ENCODE peak calls at places on chromosomes 3 and 15, in seven cellular contexts. One of them, this sample, is unnamed.

GRCh38 chr3:133472242-133472641 is 72.4 kb downstream of the BFSP2 start:
- DNase-seq in fibroblast of lung: peak
- DNase-seq in cardiac muscle cell: peak
- DNase-seq in colonic mucosa: peak
- DNase-seq in astrocyte of the cerebellum: no peak
- DNase-seq in fibroblast of pulmonary artery: no peak
- DNase-seq in testis: peak
- DNase-seq in this sample: no peak

GRCh38 chr3:50807266-50807665 is 132.5 kb downstream of the DOCK3 start:
- DNase-seq in fibroblast of lung: peak
- DNase-seq in cardiac muscle cell: no peak
- DNase-seq in colonic mucosa: no peak
- DNase-seq in astrocyte of the cerebellum: no peak
- DNase-seq in fibroblast of pulmonary artery: no peak
- DNase-seq in testis: no peak
- DNase-seq in this sample: no peak

GRCh38 chr3:53744351-53744750 is 101.9 kb downstream of the CHDH start:
- DNase-seq in fibroblast of lung: no peak
- DNase-seq in cardiac muscle cell: no peak
- DNase-seq in colonic mucosa: peak
- DNase-seq in astrocyte of the cerebellum: no peak
- DNase-seq in fibroblast of pulmonary artery: no peak
- DNase-seq in testis: no peak
- DNase-seq in this sample: no peak

GRCh38 chr3:117665311-117665710 is 955.7 kb downstream of the TUSC7 start:
- DNase-seq in fibroblast of lung: no peak
- DNase-seq in cardiac muscle cell: no peak
- DNase-seq in colonic mucosa: peak
- DNase-seq in astrocyte of the cerebellum: no peak
- DNase-seq in fibroblast of pulmonary artery: no peak
- DNase-seq in testis: no peak
- DNase-seq in this sample: no peak

GRCh38 chr3:17793542-17794195 is 51.2 kb upstream of the TBC1D5 start:
- DNase-seq in fibroblast of lung: no peak
- DNase-seq in cardiac muscle cell: no peak
- DNase-seq in colonic mucosa: no peak
- DNase-seq in astrocyte of the cerebellum: no peak
- DNase-seq in fibroblast of pulmonary artery: no peak
- DNase-seq in testis: no peak
- DNase-seq in this sample: no peak

GRCh38 chr3:150874666-150875219 is 30.5 kb downstream of the MINDY4B start:
- DNase-seq in fibroblast of lung: peak
- DNase-seq in cardiac muscle cell: no peak
- DNase-seq in colonic mucosa: no peak
- DNase-seq in astrocyte of the cerebellum: no peak
- DNase-seq in fibroblast of pulmonary artery: peak
- DNase-seq in testis: no peak
- DNase-seq in this sample: no peak

GRCh38 chr15:27045796-27046195 is 74.8 kb downstream of the GABRG3 start:
- DNase-seq in fibroblast of lung: no peak
- DNase-seq in cardiac muscle cell: no peak
- DNase-seq in colonic mucosa: no peak
- DNase-seq in astrocyte of the cerebellum: no peak
- DNase-seq in fibroblast of pulmonary artery: no peak
- DNase-seq in testis: no peak
- DNase-seq in this sample: no peak

GRCh38 chr15:74387988-74388955 is 20.8 kb upstream of the CYP11A1 start:
- DNase-seq in fibroblast of lung: no peak
- DNase-seq in cardiac muscle cell: peak
- DNase-seq in colonic mucosa: no peak
- DNase-seq in astrocyte of the cerebellum: no peak
- DNase-seq in fibroblast of pulmonary artery: no peak
- DNase-seq in testis: no peak
- DNase-seq in this sample: no peak

GRCh38 chr15:29805708-29806104 is 16.6 kb downstream of the TJP1 start:
- DNase-seq in fibroblast of lung: no peak
- DNase-seq in cardiac muscle cell: no peak
- DNase-seq in colonic mucosa: no peak
- DNase-seq in astrocyte of the cerebellum: no peak
- DNase-seq in fibroblast of pulmonary artery: no peak
- DNase-seq in testis: no peak
- DNase-seq in this sample: no peak

GRCh38 chr3:128681277-128681829 is 30.7 kb upstream of the RPN1 start:
- DNase-seq in fibroblast of lung: no peak
- DNase-seq in cardiac muscle cell: no peak
- DNase-seq in colonic mucosa: no peak
- DNase-seq in astrocyte of the cerebellum: no peak
- DNase-seq in fibroblast of pulmonary artery: no peak
- DNase-seq in testis: no peak
- DNase-seq in this sample: no peak

GRCh38 chr3:51873876-51874275 is 1.5 kb downstream of the IQCF5 start:
- DNase-seq in fibroblast of lung: no peak
- DNase-seq in cardiac muscle cell: no peak
- DNase-seq in colonic mucosa: no peak
- DNase-seq in astrocyte of the cerebellum: no peak
- DNase-seq in fibroblast of pulmonary artery: no peak
- DNase-seq in testis: no peak
- DNase-seq in this sample: no peak

GRCh38 chr3:67289626-67290025 is 291.5 kb downstream of the KBTBD8 start:
- DNase-seq in fibroblast of lung: no peak
- DNase-seq in cardiac muscle cell: no peak
- DNase-seq in colonic mucosa: no peak
- DNase-seq in astrocyte of the cerebellum: no peak
- DNase-seq in fibroblast of pulmonary artery: no peak
- DNase-seq in testis: no peak
- DNase-seq in this sample: no peak

DNA sequence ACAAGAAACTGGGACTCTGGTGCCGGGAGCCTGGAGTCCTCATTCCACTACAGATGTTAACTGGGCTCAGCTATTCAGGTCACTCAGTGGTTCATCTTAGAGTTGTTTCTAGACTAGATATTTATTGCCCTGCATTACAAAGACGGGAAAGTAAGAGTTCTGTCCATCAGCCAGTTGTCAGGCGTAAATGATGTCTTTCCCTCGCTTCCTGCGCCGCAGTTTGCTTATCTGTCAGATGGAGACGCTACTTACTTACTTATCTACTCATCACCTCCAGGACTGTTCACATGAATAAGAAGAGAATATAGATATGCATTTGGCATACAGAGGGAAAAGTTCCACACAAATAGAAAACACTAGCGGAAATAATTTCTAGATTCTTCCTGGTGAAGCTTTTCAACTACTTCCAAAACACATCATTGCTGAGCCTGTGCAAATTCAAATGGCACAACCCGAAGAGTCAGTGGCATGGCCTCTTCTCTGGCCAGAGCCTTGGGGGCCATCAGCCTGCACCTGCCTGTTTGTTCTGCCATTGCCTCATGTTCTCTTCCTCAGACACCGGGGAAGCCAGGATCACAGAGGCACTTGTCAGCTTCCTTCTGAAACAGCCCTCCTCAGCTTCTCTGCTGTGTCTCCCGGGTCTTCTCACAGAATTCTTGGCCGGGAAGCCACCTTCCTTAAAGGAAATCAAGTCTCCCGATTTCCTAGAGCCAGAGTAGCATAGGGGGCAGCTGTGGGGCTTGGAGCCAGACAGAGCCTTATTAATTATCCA is 47.6 kb upstream of the CGNL1 start:
- DNase-seq in fibroblast of lung: no peak
- DNase-seq in cardiac muscle cell: no peak
- DNase-seq in colonic mucosa: no peak
- DNase-seq in astrocyte of the cerebellum: no peak
- DNase-seq in fibroblast of pulmonary artery: no peak
- DNase-seq in testis: no peak
- DNase-seq in this sample: no peak
- TF ChIP-seq CTCF in fibroblast of lung: no peak
- TF ChIP-seq CTCF in cardiac muscle cell: no peak
- TF ChIP-seq CTCF in colonic mucosa: no peak
- TF ChIP-seq CTCF in astrocyte of the cerebellum: no peak
- TF ChIP-seq CTCF in fibroblast of pulmonary artery: no peak
- TF ChIP-seq CTCF in testis: no peak
- TF ChIP-seq CTCF in this sample: no peak

GRCh38 chr3:125440970-125441369 is 65.8 kb upstream of the ZNF148 start:
- DNase-seq in fibroblast of lung: no peak
- DNase-seq in cardiac muscle cell: no peak
- DNase-seq in colonic mucosa: no peak
- DNase-seq in astrocyte of the cerebellum: no peak
- DNase-seq in fibroblast of pulmonary artery: no peak
- DNase-seq in testis: no peak
- DNase-seq in this sample: no peak

GRCh38 chr3:125436921-125437320 is 61.8 kb upstream of the ZNF148 start:
- DNase-seq in fibroblast of lung: no peak
- DNase-seq in cardiac muscle cell: no peak
- DNase-seq in colonic mucosa: no peak
- DNase-seq in astrocyte of the cerebellum: no peak
- DNase-seq in fibroblast of pulmonary artery: no peak
- DNase-seq in testis: no peak
- DNase-seq in this sample: no peak

GRCh38 chr3:125440559-125440955 is 65.4 kb upstream of the ZNF148 start:
- DNase-seq in fibroblast of lung: no peak
- DNase-seq in cardiac muscle cell: peak
- DNase-seq in colonic mucosa: peak
- DNase-seq in astrocyte of the cerebellum: no peak
- DNase-seq in fibroblast of pulmonary artery: no peak
- DNase-seq in testis: no peak
- DNase-seq in this sample: no peak

GRCh38 chr3:125435231-125435630 is 60.1 kb upstream of the ZNF148 start:
- DNase-seq in fibroblast of lung: no peak
- DNase-seq in cardiac muscle cell: no peak
- DNase-seq in colonic mucosa: no peak
- DNase-seq in astrocyte of the cerebellum: no peak
- DNase-seq in fibroblast of pulmonary artery: no peak
- DNase-seq in testis: no peak
- DNase-seq in this sample: no peak

GRCh38 chr3:125437631-125438435 is 62.7 kb upstream of the ZNF148 start:
- DNase-seq in fibroblast of lung: no peak
- DNase-seq in cardiac muscle cell: peak
- DNase-seq in colonic mucosa: peak
- DNase-seq in astrocyte of the cerebellum: peak
- DNase-seq in fibroblast of pulmonary artery: peak
- DNase-seq in testis: peak
- DNase-seq in this sample: peak
- H3K4me3 ChIP-seq in fibroblast of lung: no peak
- H3K4me3 ChIP-seq in cardiac muscle cell: no peak
- H3K4me3 ChIP-seq in colonic mucosa: no peak
- H3K4me3 ChIP-seq in astrocyte of the cerebellum: no peak
- H3K4me3 ChIP-seq in fibroblast of pulmonary artery: no peak
- H3K4me3 ChIP-seq in testis: no peak
- H3K4me3 ChIP-seq in this sample: no peak

DNA sequence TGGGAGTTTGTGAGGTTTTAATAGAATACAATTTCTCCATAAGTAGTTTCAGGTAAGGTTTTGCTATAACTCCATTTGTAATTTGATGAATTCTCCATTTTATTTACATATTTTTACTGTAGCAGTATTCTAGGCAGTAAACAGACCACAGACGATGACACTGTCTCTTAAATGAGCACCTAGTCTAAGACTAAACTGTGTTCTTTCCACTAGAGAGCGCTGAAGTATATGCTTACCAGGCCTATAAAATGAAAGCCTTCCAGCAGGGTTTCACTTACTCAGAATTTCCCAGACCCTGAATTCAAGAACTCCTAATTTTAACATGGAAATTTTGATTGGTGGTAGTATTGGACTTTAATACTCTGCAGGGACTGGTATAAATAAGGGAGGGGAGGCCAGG is 41.6 kb downstream of the POLG start:
- DNase-seq in fibroblast of lung: no peak
- DNase-seq in cardiac muscle cell: no peak
- DNase-seq in colonic mucosa: no peak
- DNase-seq in astrocyte of the cerebellum: no peak
- DNase-seq in fibroblast of pulmonary artery: no peak
- DNase-seq in testis: no peak
- DNase-seq in this sample: no peak
- TF ChIP-seq CTCF in fibroblast of lung: no peak
- TF ChIP-seq CTCF in cardiac muscle cell: no peak
- TF ChIP-seq CTCF in colonic mucosa: no peak
- TF ChIP-seq CTCF in astrocyte of the cerebellum: no peak
- TF ChIP-seq CTCF in fibroblast of pulmonary artery: no peak
- TF ChIP-seq CTCF in testis: no peak
- TF ChIP-seq CTCF in this sample: no peak

GRCh38 chr3:157066335-157067071 is 93.4 kb downstream of the CCNL1 start:
- DNase-seq in fibroblast of lung: peak
- DNase-seq in cardiac muscle cell: no peak
- DNase-seq in colonic mucosa: no peak
- DNase-seq in astrocyte of the cerebellum: peak
- DNase-seq in fibroblast of pulmonary artery: peak
- DNase-seq in testis: no peak
- DNase-seq in this sample: no peak
- H3K4me3 ChIP-seq in fibroblast of lung: no peak
- H3K4me3 ChIP-seq in cardiac muscle cell: no peak
- H3K4me3 ChIP-seq in colonic mucosa: no peak
- H3K4me3 ChIP-seq in astrocyte of the cerebellum: no peak
- H3K4me3 ChIP-seq in fibroblast of pulmonary artery: no peak
- H3K4me3 ChIP-seq in testis: no peak
- H3K4me3 ChIP-seq in this sample: no peak

GRCh38 chr3:71581451-71581980 is 2.0 kb downstream of the FOXP1 start:
- DNase-seq in fibroblast of lung: peak
- DNase-seq in cardiac muscle cell: peak
- DNase-seq in colonic mucosa: peak
- DNase-seq in astrocyte of the cerebellum: no peak
- DNase-seq in fibroblast of pulmonary artery: no peak
- DNase-seq in testis: peak
- DNase-seq in this sample: no peak
- TF ChIP-seq CTCF in fibroblast of lung: no peak
- TF ChIP-seq CTCF in cardiac muscle cell: no peak
- TF ChIP-seq CTCF in colonic mucosa: no peak
- TF ChIP-seq CTCF in astrocyte of the cerebellum: no peak
- TF ChIP-seq CTCF in fibroblast of pulmonary artery: no peak
- TF ChIP-seq CTCF in testis: no peak
- TF ChIP-seq CTCF in this sample: no peak